ENCODE peak calls at places on chromosomes 11 and 22, in eight cellular contexts. V, W, N, M, Z, J, F and L are unnamed samples.

GRCh38 chr11:130314184-130314748 is 451 bp downstream of the ZBTB44 start:
- DNase-seq in V (peak), W (peak), N (peak), M (peak), Z (no peak), J (peak), F (peak), L (peak)

GRCh38 chr11:32830413-32830738 is 649 bp downstream of the PRRG4 start:
- DNase-seq in V (peak), W (no peak), N (no peak), M (no peak), Z (no peak), J (no peak), F (no peak), L (no peak)

GRCh38 chr11:87236368-87236767 is 198.6 kb downstream of the TMEM135 start:
- DNase-seq in V (no peak), W (peak), N (no peak), M (no peak), Z (no peak), J (no peak), F (no peak), L (no peak)

GRCh38 chr11:2558402-2558801 is 113.6 kb downstream of the KCNQ1 start:
- DNase-seq in V (no peak), W (no peak), N (no peak), M (peak), Z (no peak), J (no peak), F (no peak), L (no peak)

GRCh38 chr11:2772544-2773031 is 72.8 kb upstream of the KCNQ1OT1 start:
- DNase-seq in V (peak), W (peak), N (no peak), M (no peak), Z (no peak), J (no peak), F (no peak), L (no peak)

GRCh38 chr22:33539902-33540751 is 380.1 kb downstream of the LARGE1 start:
- DNase-seq in V (peak), W (peak), N (no peak), M (peak), Z (peak), J (no peak), F (no peak), L (no peak)

GRCh38 chr11:65779919-65780769 is 632 bp downstream of the AP5B1 start:
- DNase-seq in V (peak), W (peak), N (peak), M (peak), Z (peak), J (peak), F (peak), L (no peak)

GRCh38 chr11:79400717-79401330 is 40.0 kb downstream of the TENM4 start:
- DNase-seq in V (peak), W (peak), N (peak), M (peak), Z (no peak), J (no peak), F (peak), L (no peak)

GRCh38 chr11:126978911-126979310 is 21.7 kb downstream of the KIRREL3 start:
- DNase-seq in V (no peak), W (no peak), N (no peak), M (no peak), Z (no peak), J (no peak), F (no peak), L (no peak)

GRCh38 chr11:74443071-74443864 is 24.1 kb downstream of the KCNE3 start:
- DNase-seq in V (peak), W (peak), N (no peak), M (no peak), Z (no peak), J (no peak), F (no peak), L (no peak)

GRCh38 chr22:47122441-47123000 is 360.1 kb downstream of the TBC1D22A start:
- DNase-seq in V (no peak), W (no peak), N (no peak), M (no peak), Z (no peak), J (no peak), F (no peak), L (no peak)

GRCh38 chr11:61439615-61440014 is 9.7 kb downstream of the SDHAF2 start:
- DNase-seq in V (no peak), W (no peak), N (no peak), M (no peak), Z (no peak), J (no peak), F (no peak), L (no peak)

GRCh38 chr11:73087730-73088129 is 54.4 kb downstream of the FCHSD2 start:
- DNase-seq in V (peak), W (peak), N (no peak), M (no peak), Z (no peak), J (no peak), F (no peak), L (no peak)

GRCh38 chr11:58900479-58901420 is 38.5 kb upstream of the GLYATL1 start:
- DNase-seq in V (peak), W (peak), N (peak), M (peak), Z (peak), J (no peak), F (peak), L (no peak)

GRCh38 chr22:46129390-46130041 is 20.8 kb upstream of the PPARA start:
- DNase-seq in V (no peak), W (no peak), N (no peak), M (peak), Z (no peak), J (no peak), F (no peak), L (no peak)

GRCh38 chr11:3093281-3094191 is 36.3 kb upstream of the CARS1 start:
- DNase-seq in V (no peak), W (no peak), N (no peak), M (no peak), Z (no peak), J (no peak), F (no peak), L (no peak)

GRCh38 chr11:114562166-114562916 is 2.7 kb upstream of the NXPE1 start:
- DNase-seq in V (no peak), W (peak), N (no peak), M (no peak), Z (no peak), J (no peak), F (no peak), L (no peak)
- TF ChIP-seq CTCF in V (no peak), W (no peak), N (no peak), M (no peak), Z (no peak), J (no peak), F (no peak), L (no peak)

GRCh38 chr11:43933608-43934358 is 8.7 kb upstream of the C11orf96 start:
- DNase-seq in V (peak), W (peak), N (peak), M (no peak), Z (no peak), J (no peak), F (no peak), L (no peak)

GRCh38 chr11:43930868-43931716 is 11.3 kb upstream of the C11orf96 start:
- DNase-seq in V (peak), W (peak), N (no peak), M (no peak), Z (no peak), J (no peak), F (no peak), L (no peak)

GRCh38 chr11:43933226-43933607 is 9.2 kb upstream of the C11orf96 start:
- DNase-seq in V (no peak), W (no peak), N (no peak), M (no peak), Z (no peak), J (no peak), F (no peak), L (no peak)

GRCh38 chr11:43934359-43935130 is 7.9 kb upstream of the C11orf96 start:
- DNase-seq in V (no peak), W (no peak), N (no peak), M (no peak), Z (no peak), J (no peak), F (no peak), L (no peak)

DNA sequence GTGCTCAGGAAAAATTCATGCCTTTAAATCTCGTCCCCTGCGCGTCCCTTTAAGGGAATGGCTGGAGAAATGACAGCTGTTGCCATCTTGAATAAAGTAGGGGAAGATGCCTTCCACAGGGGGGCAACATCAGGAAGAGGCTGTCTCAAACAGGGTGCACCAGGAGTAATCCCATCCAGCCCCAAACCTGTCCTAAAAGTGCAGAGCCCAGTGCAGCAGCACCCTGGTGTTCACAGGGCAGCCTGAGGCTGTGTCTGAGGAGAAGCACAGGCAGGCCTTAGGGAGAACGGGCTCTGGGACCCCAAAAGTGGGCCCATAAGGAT is 10.8 kb upstream of the C11orf96 start:
- DNase-seq in V (no peak), W (no peak), N (no peak), M (no peak), Z (no peak), J (no peak), F (no peak), L (no peak)
- TF ChIP-seq CTCF in V (no peak), W (peak), N (no peak), M (peak), Z (no peak), J (no peak), F (no peak), L (no peak)

GRCh38 chr22:39530692-39531331 is 1.7 kb downstream of the RPS19BP1 start:
- DNase-seq in V (peak), W (peak), N (no peak), M (no peak), Z (no peak), J (no peak), F (peak), L (no peak)
- TF ChIP-seq CTCF in V (peak), W (peak), N (peak), M (peak), Z (no peak), J (no peak), F (peak), L (peak)

GRCh38 chr11:131748146-131749050 is 378.0 kb downstream of the NTM start:
- DNase-seq in V (peak), W (peak), N (peak), M (peak), Z (peak), J (no peak), F (peak), L (no peak)
- TF ChIP-seq CTCF in V (peak), W (peak), N (peak), M (peak), Z (peak), J (peak), F (peak), L (peak)

GRCh38 chr22:35524966-35525686 is 15.5 kb upstream of the RASD2 start:
- DNase-seq in V (no peak), W (no peak), N (no peak), M (peak), Z (no peak), J (no peak), F (no peak), L (no peak)
- TF ChIP-seq CTCF in V (no peak), W (no peak), N (no peak), M (no peak), Z (no peak), J (no peak), F (no peak), L (no peak)

GRCh38 chr22:43053176-43053575 is 36.0 kb downstream of the TTLL1 start:
- DNase-seq in V (peak), W (no peak), N (no peak), M (no peak), Z (no peak), J (no peak), F (peak), L (no peak)
- TF ChIP-seq CTCF in V (peak), W (peak), N (peak), M (no peak), Z (no peak), J (no peak), F (peak), L (no peak)

GRCh38 chr11:103464420-103464819 is 355.2 kb downstream of the DYNC2H1 start:
- DNase-seq in V (no peak), W (no peak), N (no peak), M (no peak), Z (no peak), J (no peak), F (no peak), L (no peak)
- TF ChIP-seq CTCF in V (no peak), W (no peak), N (no peak), M (peak), Z (no peak), J (no peak), F (no peak), L (no peak)

GRCh38 chr11:108601150-108601549 is 7.6 kb upstream of the EXPH5 start:
- DNase-seq in V (peak), W (peak), N (no peak), M (no peak), Z (no peak), J (no peak), F (no peak), L (no peak)
- TF ChIP-seq CTCF in V (no peak), W (no peak), N (no peak), M (no peak), Z (no peak), J (no peak), F (no peak), L (no peak)

GRCh38 chr11:17932472-17932871 is 80.4 kb downstream of the SERGEF start:
- DNase-seq in V (no peak), W (no peak), N (no peak), M (no peak), Z (no peak), J (no peak), F (no peak), L (no peak)
- TF ChIP-seq CTCF in V (no peak), W (no peak), N (no peak), M (no peak), Z (no peak), J (no peak), F (peak), L (no peak)